ENCODE peak calls at places on chromosomes 2 and 18, in seven cellular contexts. Q is neural progenitor cell, E is bronchial epithelial cell, M is endothelial cell, W is breast epithelium, D is stomach, H is pancreas. V is an unnamed sample.

GRCh38 chr2:164976301-164976700 is 21.0 kb upstream of the SLC38A11 start:
- DNase-seq in Q (no peak), W (no peak), H (no peak), E (no peak), D (no peak), M (no peak), V (no peak)

GRCh38 chr2:151437630-151438029 is 27.9 kb downstream of the RIF1 start:
- DNase-seq in E (peak; percentile 25), W (no peak), D (no peak), H (no peak), M (no peak), Q (peak; percentile 2), V (peak; percentile 28)

GRCh38 chr2:215619022-215619958 is 183.4 kb upstream of the FN1 start:
- DNase-seq in W (no peak), E (no peak), D (no peak), M (no peak), Q (peak; percentile 66), H (no peak), V (no peak)

GRCh38 chr2:43269706-43270105 is 43.3 kb upstream of the ZFP36L2 start:
- DNase-seq in M (no peak), D (peak; percentile 28), Q (no peak), H (no peak), E (peak; percentile 44), W (no peak), V (peak; percentile 66)

GRCh38 chr2:112582314-112582746 is 2.1 kb upstream of the CHCHD5 start:
- DNase-seq in H (no peak), W (no peak), Q (peak; percentile 35), D (no peak), M (no peak), E (peak; percentile 66), V (peak; percentile 64)

GRCh38 chr2:200603972-200604371 is 18.2 kb downstream of the AOX1 start:
- DNase-seq in Q (no peak), M (no peak), D (no peak), W (no peak), E (peak; percentile 96), H (no peak), V (peak; percentile 60)

GRCh38 chr2:417662-418061 is 129.8 kb upstream of the ALKAL2 start:
- DNase-seq in M (no peak), D (no peak), H (no peak), Q (no peak), W (no peak), E (no peak), V (no peak)

GRCh38 chr2:174779361-174779928 is 15.2 kb upstream of the CHRNA1 start:
- DNase-seq in E (peak; percentile 42), W (no peak), D (no peak), H (no peak), Q (no peak), M (no peak), V (peak; percentile 63)

GRCh38 chr18:60292186-60292585 is 80.4 kb downstream of the MC4R start:
- DNase-seq in H (no peak), M (no peak), D (no peak), W (no peak), Q (no peak), E (no peak), V (no peak)

GRCh38 chr2:98702127-98702802 is 28.7 kb downstream of the MGAT4A start:
- DNase-seq in D (peak; percentile 57), M (no peak), W (no peak), H (peak; percentile 76), E (no peak), Q (no peak), V (no peak)

DNA sequence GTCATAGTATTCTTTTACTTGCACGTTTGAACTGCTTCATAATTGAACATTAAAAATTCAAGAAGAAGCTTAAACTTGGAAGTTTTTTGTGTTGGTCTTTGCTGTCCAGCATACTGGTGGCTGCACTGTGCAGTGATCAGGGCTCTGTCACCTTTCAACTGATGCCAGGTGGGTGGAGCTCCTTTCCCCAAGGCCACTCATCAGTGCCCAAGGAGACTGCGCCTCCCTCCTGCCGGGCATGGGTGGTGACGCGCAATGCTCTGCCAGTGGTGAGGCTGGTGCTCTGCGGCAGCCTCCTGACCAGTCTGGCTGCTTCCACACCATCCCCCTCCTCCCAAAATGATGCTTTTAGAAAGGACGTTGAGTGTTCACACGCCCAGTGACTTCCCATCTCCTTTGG is 16.0 kb upstream of the LDLRAD4 start:
- DNase-seq in Q (no peak), W (no peak), H (no peak), M (no peak), D (no peak), E (no peak), V (no peak)
- TF ChIP-seq CTCF in Q (no peak), W (no peak), H (no peak), M (no peak), D (no peak), E (no peak), V (no peak)

DNA sequence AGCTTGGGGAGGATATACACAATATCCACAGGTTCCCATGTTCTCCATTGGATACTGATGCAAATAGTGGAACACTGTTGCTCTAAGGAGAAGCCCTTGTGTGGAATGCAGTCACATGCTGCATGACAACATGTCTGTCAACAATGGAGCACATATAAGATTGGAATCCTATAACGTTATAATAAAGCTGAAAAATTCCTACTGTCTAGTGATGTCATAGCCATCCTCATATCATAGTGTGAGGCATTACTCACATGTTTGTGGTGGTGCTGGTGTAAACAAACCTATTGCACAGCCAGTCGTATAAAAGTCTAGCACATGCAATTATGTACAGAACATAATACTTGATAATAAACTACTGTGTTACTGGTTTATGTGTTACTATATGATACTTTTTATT is 394.7 kb downstream of the FBXO15 start:
- DNase-seq in D (no peak), W (no peak), E (peak; percentile 53), H (no peak), M (no peak), Q (no peak), V (no peak)
- TF ChIP-seq CTCF in D (no peak), W (no peak), E (no peak), H (no peak), M (no peak), Q (no peak), V (no peak)

GRCh38 chr18:62399781-62400308 is 74.7 kb downstream of the TNFRSF11A start:
- DNase-seq in E (peak; percentile 32), Q (peak; percentile 57), H (no peak), D (no peak), M (peak; percentile 27), W (no peak), V (no peak)
- TF ChIP-seq CTCF in E (no peak), Q (peak; percentile 51), H (no peak), D (peak; percentile 12), M (peak; percentile 24), W (no peak), V (peak; percentile 33)

DNA sequence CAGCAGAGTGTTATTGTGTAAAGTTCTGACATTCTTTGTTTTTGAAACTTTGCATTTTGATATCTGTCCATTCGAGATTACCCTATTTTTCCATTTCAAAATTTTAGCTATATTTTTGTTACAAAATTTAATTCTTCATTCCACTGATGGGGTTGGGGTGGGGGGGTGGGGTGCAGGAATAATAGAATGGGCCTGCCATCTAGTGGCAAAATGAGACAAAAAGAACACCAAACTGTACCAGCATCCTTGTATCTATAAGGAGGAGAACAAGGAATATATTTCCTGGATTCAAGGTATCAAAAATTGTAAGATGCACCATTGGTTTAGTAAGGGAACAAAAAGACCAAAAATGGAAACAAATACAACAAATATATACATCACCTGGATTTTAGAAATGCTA is 27.9 kb upstream of the TTR start:
- DNase-seq in D (no peak), E (no peak), W (no peak), H (no peak), M (no peak), Q (no peak), V (no peak)
- TF ChIP-seq CTCF in D (no peak), E (peak; percentile 20), W (no peak), H (no peak), M (no peak), Q (peak; percentile 40), V (peak; percentile 36)

DNA sequence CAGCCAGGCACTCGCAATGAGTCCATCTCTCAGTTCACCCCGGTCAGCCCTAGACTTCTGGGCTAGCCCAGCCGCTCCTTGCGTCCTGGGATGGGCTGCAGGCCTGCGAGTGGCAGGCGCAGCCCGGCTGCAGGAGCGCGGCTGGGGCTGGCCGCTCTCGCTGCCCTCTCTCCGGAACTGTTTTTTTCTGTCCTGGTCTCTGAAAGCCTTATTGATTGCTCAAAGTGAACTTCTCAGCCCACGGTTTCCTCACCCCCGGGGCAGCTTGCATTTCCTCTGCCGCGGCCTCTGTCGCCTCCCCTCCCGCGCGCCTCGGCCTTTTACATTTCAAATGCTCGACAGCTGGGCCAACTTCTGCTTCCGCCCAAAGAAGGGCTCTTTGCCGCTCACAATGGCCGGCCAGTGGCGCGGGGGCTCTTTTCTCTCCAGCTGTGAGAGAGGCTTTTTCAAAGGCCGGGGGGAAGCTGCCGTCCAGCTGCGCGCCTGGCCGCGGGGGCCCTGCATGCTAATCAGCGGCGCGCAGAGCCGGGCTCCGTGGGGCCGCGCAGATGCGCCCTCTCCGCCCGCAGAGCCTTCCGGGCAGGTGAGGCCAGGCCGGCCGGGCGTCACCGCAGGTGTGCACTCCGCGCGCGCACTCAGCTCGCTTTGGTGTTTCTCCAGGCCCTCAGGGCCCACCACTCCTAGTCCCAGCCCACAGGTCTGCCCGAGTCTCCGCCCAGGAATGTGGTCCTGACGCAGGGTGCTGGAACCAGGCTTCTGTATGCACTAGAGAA is 513.8 kb downstream of the RNF144A start:
- DNase-seq in D (peak; percentile 36), E (no peak), Q (peak; percentile 64), M (peak; percentile 46), W (peak; percentile 79), H (peak; percentile 27), V (no peak)
- TF ChIP-seq CTCF in D (no peak), E (no peak), Q (no peak), M (no peak), W (no peak), H (no peak), V (no peak)

GRCh38 chr2:173075781-173076556 is at the start of gene MAP3K20:
- DNase-seq in W (peak; percentile 73), E (peak; percentile 48), Q (peak; percentile 76), D (peak; percentile 73), H (peak; percentile 67), M (peak; percentile 59), V (peak; percentile 63)
- TF ChIP-seq CTCF in W (peak; percentile 18), E (peak; percentile 67), Q (peak; percentile 39), D (no peak), H (no peak), M (no peak), V (peak; percentile 73)

GRCh38 chr2:199602271-199602895 is 144.6 kb upstream of the SATB2 start:
- DNase-seq in Q (peak; percentile 56), W (no peak), E (peak; percentile 2), M (no peak), D (no peak), H (no peak), V (no peak)
- TF ChIP-seq CTCF in Q (peak; percentile 40), W (no peak), E (no peak), M (no peak), D (no peak), H (no peak), V (no peak)

DNA sequence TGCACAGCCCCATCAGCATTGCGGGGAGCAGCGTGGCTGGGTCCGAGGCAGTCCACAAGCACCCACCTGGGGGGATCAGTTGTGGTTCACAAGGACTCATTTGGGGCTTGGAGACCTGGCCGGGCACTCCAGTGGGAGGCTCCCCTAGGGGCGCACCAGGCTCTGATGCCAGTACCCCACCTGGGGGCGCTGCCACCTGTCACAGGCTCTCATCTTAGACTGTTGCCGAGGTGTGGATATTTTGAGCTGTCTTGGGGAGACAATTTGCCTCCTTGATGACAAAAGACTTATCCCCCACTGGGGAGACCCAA is 3.0 kb downstream of the ADRA2B start:
- DNase-seq in H (no peak), D (no peak), W (no peak), M (no peak), E (no peak), Q (no peak), V (no peak)
- TF ChIP-seq CTCF in H (no peak), D (no peak), W (no peak), M (no peak), E (no peak), Q (peak; percentile 31), V (peak; percentile 37)